ENCODE peak calls at places on chromosomes 2 and 18, in eight cellular contexts. S is fibroblast of the conjunctiva; O is stimulated activated CD4-positive, alpha-beta T cell treated with anti-CD3 and anti-CD28 coated beads, Interleukin-1b, Interleukin-23, amount 100 ng/mL, for 4 hours; T is activated naive CD4-positive, alpha-beta T cell treated with anti-CD3 and anti-CD28 coated beads for 36 hours; H is T-helper 1 cell; W is posterior vena cava; A is sciatic nerve; B is KBM-7. Z is an unnamed sample.

GRCh38 chr18:10035306-10035991 is 121.6 kb downstream of the VAPA start:
- DNase-seq in S (no peak), O (no peak), T (no peak), H (no peak), W (no peak), A (no peak), B (no peak), Z (no peak)

GRCh38 chr2:98828793-98829371 is 98.0 kb upstream of the MGAT4A start:
- DNase-seq in S (no peak), O (no peak), T (peak), H (no peak), W (no peak), A (no peak), B (peak), Z (no peak)

GRCh38 chr2:95375532-95376221 is 26.8 kb upstream of the FAHD2A start:
- DNase-seq in S (no peak), O (no peak), T (no peak), H (no peak), W (peak), A (no peak), B (no peak), Z (no peak)

GRCh38 chr2:225282858-225283693 is 116.4 kb upstream of the NYAP2 start:
- DNase-seq in S (peak), O (no peak), T (peak), H (peak), W (no peak), A (no peak), B (peak), Z (peak)

GRCh38 chr2:65464604-65465003 is 32.2 kb upstream of the SPRED2 start:
- DNase-seq in S (no peak), O (no peak), T (no peak), H (no peak), W (no peak), A (no peak), B (no peak), Z (no peak)

GRCh38 chr18:41532344-41533086 is 422.5 kb upstream of the PIK3C3 start:
- DNase-seq in S (no peak), O (no peak), T (no peak), H (no peak), W (no peak), A (no peak), B (peak), Z (peak)

GRCh38 chr2:62589691-62590356 is 83.8 kb upstream of the TMEM17 start:
- DNase-seq in S (no peak), O (no peak), T (no peak), H (no peak), W (no peak), A (no peak), B (no peak), Z (no peak)

GRCh38 chr2:17590342-17590911 is 49.9 kb downstream of the VSNL1 start:
- DNase-seq in S (no peak), O (no peak), T (no peak), H (no peak), W (no peak), A (no peak), B (no peak), Z (no peak)

GRCh38 chr2:101047774-101048173 is 45.7 kb downstream of the RPL31 start:
- DNase-seq in S (no peak), O (no peak), T (no peak), H (no peak), W (no peak), A (no peak), B (no peak), Z (no peak)

GRCh38 chr2:156909983-156910382 is 347.5 kb upstream of the GALNT5 start:
- DNase-seq in S (no peak), O (no peak), T (no peak), H (no peak), W (no peak), A (no peak), B (no peak), Z (no peak)

GRCh38 chr18:76348267-76349066 is 146.6 kb downstream of the ZNF516 start:
- DNase-seq in S (no peak), O (no peak), T (no peak), H (no peak), W (no peak), A (no peak), B (no peak), Z (no peak)

GRCh38 chr2:233919938-233920337 is 2.8 kb downstream of the TRPM8 start:
- DNase-seq in S (no peak), O (no peak), T (peak), H (no peak), W (no peak), A (no peak), B (no peak), Z (peak)

GRCh38 chr2:217903142-217903858 is 99.5 kb downstream of the TNS1 start:
- DNase-seq in S (no peak), O (no peak), T (no peak), H (no peak), W (no peak), A (no peak), B (no peak), Z (no peak)

GRCh38 chr2:207505728-207506127 is 24.0 kb upstream of the CREB1 start:
- DNase-seq in S (peak), O (no peak), T (peak), H (no peak), W (no peak), A (no peak), B (no peak), Z (peak)

GRCh38 chr2:239472220-239472775 is 71.5 kb upstream of the HDAC4 start:
- DNase-seq in S (no peak), O (no peak), T (no peak), H (no peak), W (no peak), A (peak), B (no peak), Z (no peak)

GRCh38 chr2:111121873-111122630 is 1.3 kb downstream of the BCL2L11 start:
- DNase-seq in S (peak), O (peak), T (peak), H (peak), W (peak), A (peak), B (peak), Z (peak)

GRCh38 chr2:215861607-215862033 is 151.7 kb downstream of the MREG start:
- DNase-seq in S (no peak), O (no peak), T (no peak), H (no peak), W (no peak), A (no peak), B (no peak), Z (no peak)

GRCh38 chr2:113278073-113278811 is 479 bp downstream of the PAX8 start:
- DNase-seq in S (no peak), O (no peak), T (no peak), H (no peak), W (peak), A (no peak), B (no peak), Z (no peak)

GRCh38 chr2:219010162-219010756 is 17.0 kb upstream of the CRYBA2 start:
- DNase-seq in S (no peak), O (no peak), T (peak), H (no peak), W (no peak), A (no peak), B (no peak), Z (no peak)

GRCh38 chr2:118012778-118013177 is 1.1 kb downstream of the CCDC93 start:
- DNase-seq in S (no peak), O (no peak), T (no peak), H (no peak), W (no peak), A (no peak), B (no peak), Z (peak)

GRCh38 chr2:205477016-205477705 is 205.1 kb upstream of the NRP2 start:
- DNase-seq in S (no peak), O (no peak), T (no peak), H (no peak), W (no peak), A (no peak), B (no peak), Z (no peak)

GRCh38 chr2:189574793-189575475 is 5.7 kb downstream of the SLC40A1 start:
- DNase-seq in S (no peak), O (no peak), T (no peak), H (no peak), W (no peak), A (no peak), B (no peak), Z (no peak)